ENCODE peak calls at places on chromosomes 7 and 10, in ten cellular contexts. L is endothelial cell; X is cardiac fibroblast; Q is CD4-positive, alpha-beta T cell; R is A549; G is fibroblast of pulmonary artery; Z is heart right ventricle; M is upper lobe of right lung; C is right lobe of liver; N is GM12865. J is an unnamed sample.

GRCh38 chr7:12684186-12684585 is 3.2 kb upstream of the ARL4A start:
- DNase-seq in R (no peak), Q (no peak), N (no peak), L (no peak), X (no peak), M (no peak), C (no peak), G (no peak), Z (no peak), J (no peak)

GRCh38 chr7:30224511-30225031 is 59.8 kb upstream of the ZNRF2 start:
- DNase-seq in R (no peak), X (peak; percentile 76), L (no peak), N (peak; percentile 66), Z (no peak), M (no peak), G (peak; percentile 53), C (no peak), Q (no peak), J (peak; percentile 71)

GRCh38 chr10:100826983-100827818 is 81.8 kb downstream of the PAX2 start:
- DNase-seq in X (no peak), R (peak; percentile 46), G (no peak), L (no peak), Q (peak; percentile 44), Z (no peak), N (no peak), C (no peak), M (no peak), J (no peak)

GRCh38 chr10:86363833-86364511 is 2.6 kb downstream of the GRID1 start:
- DNase-seq in C (no peak), X (no peak), M (peak; percentile 59), N (no peak), L (no peak), Q (no peak), G (no peak), Z (no peak), R (no peak), J (no peak)

GRCh38 chr10:124744047-124744687 is at the start of gene FAM53B:
- DNase-seq in R (peak; percentile 82), L (peak; percentile 84), N (peak; percentile 88), M (peak; percentile 93), X (peak; percentile 71), Q (peak; percentile 82), G (peak; percentile 73), Z (peak; percentile 81), C (peak; percentile 92), J (peak; percentile 60)

GRCh38 chr10:17788646-17789045 is 20.5 kb upstream of the MRC1 start:
- DNase-seq in R (no peak), N (no peak), L (no peak), Z (no peak), Q (no peak), C (no peak), M (no peak), G (no peak), X (no peak), J (no peak)

GRCh38 chr7:93048136-93048930 is 69.4 kb downstream of the SAMD9 start:
- DNase-seq in M (no peak), C (no peak), L (no peak), Q (no peak), X (peak; percentile 65), R (no peak), Z (no peak), N (no peak), G (peak; percentile 14), J (peak; percentile 23)

GRCh38 chr10:77641788-77642397 is 4.3 kb upstream of the KCNMA1 start:
- DNase-seq in C (no peak), R (peak; percentile 78), N (peak; percentile 74), Q (no peak), L (peak; percentile 68), M (no peak), G (peak; percentile 86), X (peak; percentile 91), Z (peak; percentile 66), J (peak; percentile 92)

GRCh38 chr10:62461120-62461519 is 87.0 kb downstream of the ZNF365 start:
- DNase-seq in L (no peak), N (no peak), X (no peak), G (no peak), C (no peak), Z (no peak), M (no peak), R (no peak), Q (no peak), J (no peak)

GRCh38 chr10:25934673-25935139 is 677 bp downstream of the MYO3A start:
- DNase-seq in Z (no peak), N (peak; percentile 3), G (no peak), M (peak; percentile 67), X (no peak), C (no peak), L (peak; percentile 69), Q (no peak), R (peak; percentile 10), J (no peak)
- TF ChIP-seq CTCF in Z (peak; percentile 33), N (no peak), G (no peak), M (peak; percentile 40), X (no peak), C (peak; percentile 47), L (peak; percentile 49), Q (no peak), R (peak; percentile 50), J (no peak)

GRCh38 chr7:96198047-96198636 is 123.8 kb downstream of the SLC25A13 start:
- DNase-seq in M (no peak), X (no peak), R (no peak), G (no peak), N (no peak), Q (no peak), C (no peak), Z (no peak), L (no peak), J (no peak)
- TF ChIP-seq CTCF in M (no peak), X (no peak), R (no peak), G (no peak), N (no peak), Q (no peak), C (no peak), Z (no peak), L (no peak), J (no peak)

DNA sequence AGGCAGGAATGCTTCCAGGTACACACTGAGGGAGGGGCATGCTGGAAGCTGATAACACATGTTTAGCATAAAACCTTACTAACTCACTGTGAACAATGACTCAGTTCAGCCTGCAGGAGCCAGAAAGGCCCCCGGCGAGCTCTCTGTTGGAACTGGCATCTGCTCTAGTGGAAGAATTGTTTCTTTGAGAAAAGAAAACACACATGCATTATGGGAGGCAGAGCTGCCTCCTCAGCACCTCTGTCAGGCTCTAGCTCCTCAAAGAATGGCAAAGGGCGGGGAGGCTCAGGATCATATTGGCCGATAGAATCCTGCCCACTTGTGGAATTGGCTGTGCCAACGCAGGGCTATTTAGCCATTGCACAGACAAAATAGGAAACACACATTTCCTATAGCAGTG is 338.3 kb downstream of the CXCL12 start:
- DNase-seq in N (no peak), Q (no peak), Z (no peak), X (peak; percentile 18), M (no peak), L (no peak), R (no peak), C (no peak), G (no peak), J (peak; percentile 49)
- TF ChIP-seq CTCF in N (no peak), Q (no peak), Z (peak; percentile 12), X (no peak), M (no peak), L (no peak), R (no peak), C (no peak), G (no peak), J (peak; percentile 31)

DNA sequence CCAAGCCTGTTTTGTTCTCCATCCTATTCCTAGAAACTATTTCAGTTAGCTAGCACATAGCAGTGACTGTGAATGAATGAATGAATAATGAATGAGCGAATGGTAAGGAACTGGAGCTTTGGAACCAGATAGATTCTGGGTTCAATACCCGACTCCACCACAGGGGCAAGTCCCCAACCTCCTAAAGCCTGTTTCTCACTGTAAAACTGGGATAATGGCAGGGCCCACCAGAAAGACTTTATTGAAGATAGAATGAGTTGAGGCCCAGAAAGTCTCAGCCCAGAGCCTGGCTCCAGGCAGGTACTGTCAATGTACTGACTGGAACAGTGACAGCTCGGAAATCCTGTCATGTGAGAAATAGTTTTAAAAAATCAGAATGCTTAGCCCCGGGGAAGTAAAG is 1.1 kb upstream of the CDH23 start:
- DNase-seq in N (no peak), C (no peak), X (no peak), Q (no peak), L (no peak), G (no peak), Z (no peak), M (no peak), R (peak; percentile 16), J (no peak)
- TF ChIP-seq CTCF in N (peak; percentile 3), C (no peak), X (no peak), Q (no peak), L (peak; percentile 48), G (peak; percentile 4), Z (no peak), M (no peak), R (no peak), J (no peak)

GRCh38 chr10:5500910-5501309 is 1.5 kb upstream of the CALML5 start:
- DNase-seq in Q (peak; percentile 11), M (no peak), L (no peak), R (no peak), N (no peak), C (no peak), X (no peak), G (no peak), Z (no peak), J (no peak)
- TF ChIP-seq CTCF in Q (no peak), M (no peak), L (no peak), R (no peak), N (no peak), C (no peak), X (no peak), G (no peak), Z (no peak), J (no peak)

GRCh38 chr7:1569833-1570632 is at the start of gene PSMG3:
- DNase-seq in Q (peak; percentile 89), M (peak; percentile 97), Z (peak; percentile 91), C (peak; percentile 94), X (peak; percentile 90), R (peak; percentile 92), G (peak; percentile 91), N (peak; percentile 96), L (peak; percentile 70), J (peak; percentile 86)
- TF ChIP-seq CTCF in Q (peak; percentile 27), M (peak; percentile 30), Z (peak; percentile 50), C (no peak), X (peak; percentile 27), R (no peak), G (peak; percentile 26), N (peak; percentile 28), L (no peak), J (peak; percentile 31)

GRCh38 chr10:70537398-70538194 is 59.0 kb downstream of the PALD1 start:
- DNase-seq in M (no peak), Q (no peak), L (peak; percentile 55), G (no peak), C (no peak), R (peak; percentile 19), Z (no peak), N (peak; percentile 44), X (no peak), J (no peak)
- TF ChIP-seq CTCF in M (peak; percentile 34), Q (peak; percentile 23), L (no peak), G (peak; percentile 33), C (peak; percentile 21), R (peak; percentile 47), Z (peak; percentile 43), N (peak; percentile 53), X (peak; percentile 33), J (peak; percentile 22)

J was measured in fibroblast of the aortic adventitia.